ENCODE peak calls at places on chromosomes 12 and 14, in nine cellular contexts. T is NCI-H446; V is AG09309; W is stimulated activated CD4-positive, alpha-beta T cell treated with anti-CD3 and anti-CD28 coated beads, Interleukin-15, amount 100 ng/mL, for 24 hours; U is neural progenitor cell; Z is gastrocnemius medialis; D is CD8-positive, alpha-beta T cell; B is cardiac muscle cell; Q is CD8-positive, alpha-beta memory T cell. N is an unnamed sample.

GRCh38 chr14:92507174-92507768 is 6.3 kb upstream of the RIN3 start:
- DNase-seq in Q (no peak), W (no peak), B (no peak), T (no peak), D (no peak), V (no peak), Z (no peak), U (no peak), N (no peak)

GRCh38 chr12:7989827-7990491 is 42.6 kb upstream of the FOXJ2 start:
- DNase-seq in V (no peak), T (no peak), B (no peak), Q (peak), U (no peak), D (peak), Z (peak), W (peak), N (peak)

GRCh38 chr14:37591311-37591940 is 3.6 kb downstream of the FOXA1 start:
- DNase-seq in V (no peak), D (no peak), Q (no peak), W (no peak), B (no peak), U (peak), Z (no peak), T (no peak), N (no peak)

GRCh38 chr14:51846631-51847488 is 13.6 kb upstream of the GNG2 start:
- DNase-seq in Z (peak), T (no peak), B (no peak), Q (peak), W (peak), D (peak), U (peak), V (no peak), N (peak)

GRCh38 chr12:113224955-113225354 is 3.7 kb downstream of the TPCN1 start:
- DNase-seq in T (no peak), B (no peak), U (no peak), V (no peak), Q (no peak), W (no peak), Z (no peak), D (no peak), N (no peak)

GRCh38 chr14:56891226-56891625 is 80.9 kb upstream of the OTX2 start:
- DNase-seq in U (peak), Q (no peak), T (no peak), W (no peak), D (no peak), Z (no peak), B (no peak), V (no peak), N (no peak)

GRCh38 chr12:34396006-34396860 is 373.9 kb downstream of the ALG10 start:
- DNase-seq in W (peak), Z (peak), U (no peak), B (no peak), D (peak), T (no peak), Q (no peak), V (no peak), N (peak)

GRCh38 chr14:57889245-57889644 is 23.4 kb upstream of the SLC35F4 start:
- DNase-seq in B (no peak), W (no peak), Z (peak), U (no peak), D (no peak), Q (no peak), V (peak), T (no peak), N (no peak)

GRCh38 chr12:65810036-65810435 is 14.2 kb upstream of the HMGA2 start:
- DNase-seq in W (no peak), D (no peak), Q (no peak), U (no peak), V (peak), B (no peak), Z (no peak), T (no peak), N (no peak)

GRCh38 chr14:23447634-23448353 is 12.3 kb upstream of the MYH7 start:
- DNase-seq in W (no peak), T (no peak), Q (no peak), U (no peak), Z (no peak), V (no peak), B (no peak), D (no peak), N (no peak)

GRCh38 chr14:81311816-81312215 is 88.3 kb downstream of the STON2 start:
- DNase-seq in V (no peak), B (no peak), T (no peak), Z (no peak), D (no peak), Q (no peak), U (no peak), W (no peak), N (no peak)

GRCh38 chr12:82708056-82708455 is 21.4 kb downstream of the TMTC2 start:
- DNase-seq in Z (no peak), U (no peak), T (no peak), W (no peak), Q (no peak), D (no peak), B (no peak), V (no peak), N (no peak)

GRCh38 chr12:93025145-93026103 is 96.3 kb upstream of the EEA1 start:
- DNase-seq in V (peak), U (peak), W (no peak), Z (no peak), B (peak), D (no peak), T (peak), Q (no peak), N (no peak)

GRCh38 chr12:102024765-102025164 is 37.0 kb downstream of the WASHC3 start:
- DNase-seq in B (no peak), D (no peak), Z (no peak), V (no peak), Q (no peak), W (no peak), U (no peak), T (no peak), N (no peak)

GRCh38 chr14:54002653-54003052 is 46.0 kb upstream of the BMP4 start:
- DNase-seq in Q (no peak), W (no peak), U (no peak), Z (no peak), D (no peak), T (no peak), B (no peak), V (peak), N (no peak)

GRCh38 chr14:88613552-88614010 is 50.7 kb downstream of the ZC3H14 start:
- DNase-seq in Q (no peak), Z (no peak), W (no peak), B (no peak), U (no peak), T (no peak), V (peak), D (no peak), N (no peak)